ENCODE peak calls at places on chromosome 22, in ten cellular contexts. One of them, this sample, is unnamed.

GRCh38 chr22:40258463-40259046 is 80.8 kb downstream of the TNRC6B start:
- DNase-seq in uterus: no peak
- DNase-seq in sigmoid colon: no peak
- DNase-seq in naive thymus-derived CD4-positive, alpha-beta T cell: no peak
- DNase-seq in thoracic aorta: no peak
- DNase-seq in iPS DF 6.9: no peak
- DNase-seq in ovary: no peak
- DNase-seq in Caco-2: no peak
- DNase-seq in fibroblast of lung: peak; percentile 41
- DNase-seq in upper lobe of right lung: no peak
- DNase-seq in this sample: no peak

GRCh38 chr22:20566420-20567260 is 59.2 kb downstream of the MED15 start:
- DNase-seq in uterus: peak; percentile 70
- DNase-seq in sigmoid colon: peak; percentile 78
- DNase-seq in naive thymus-derived CD4-positive, alpha-beta T cell: peak; percentile 82
- DNase-seq in thoracic aorta: no peak
- DNase-seq in iPS DF 6.9: no peak
- DNase-seq in ovary: peak; percentile 68
- DNase-seq in Caco-2: no peak
- DNase-seq in fibroblast of lung: peak; percentile 85
- DNase-seq in upper lobe of right lung: peak; percentile 63
- DNase-seq in this sample: no peak

GRCh38 chr22:23204125-23204488 is 23.8 kb downstream of the BCR start:
- DNase-seq in uterus: no peak
- DNase-seq in sigmoid colon: no peak
- DNase-seq in naive thymus-derived CD4-positive, alpha-beta T cell: no peak
- DNase-seq in thoracic aorta: no peak
- DNase-seq in iPS DF 6.9: no peak
- DNase-seq in ovary: no peak
- DNase-seq in Caco-2: no peak
- DNase-seq in fibroblast of lung: no peak
- DNase-seq in upper lobe of right lung: no peak
- DNase-seq in this sample: no peak

GRCh38 chr22:19361501-19362103 is 69.9 kb downstream of the HIRA start:
- DNase-seq in uterus: no peak
- DNase-seq in sigmoid colon: no peak
- DNase-seq in naive thymus-derived CD4-positive, alpha-beta T cell: no peak
- DNase-seq in thoracic aorta: no peak
- DNase-seq in iPS DF 6.9: no peak
- DNase-seq in ovary: no peak
- DNase-seq in Caco-2: no peak
- DNase-seq in fibroblast of lung: no peak
- DNase-seq in upper lobe of right lung: no peak
- DNase-seq in this sample: no peak

GRCh38 chr22:37021710-37022482 is 2.4 kb downstream of the MPST start:
- DNase-seq in uterus: no peak
- DNase-seq in sigmoid colon: no peak
- DNase-seq in naive thymus-derived CD4-positive, alpha-beta T cell: peak; percentile 37
- DNase-seq in thoracic aorta: no peak
- DNase-seq in iPS DF 6.9: peak; percentile 58
- DNase-seq in ovary: no peak
- DNase-seq in Caco-2: peak; percentile 51
- DNase-seq in fibroblast of lung: peak; percentile 25
- DNase-seq in upper lobe of right lung: no peak
- DNase-seq in this sample: peak; percentile 68

GRCh38 chr22:23080542-23081290 is 10.4 kb downstream of the GNAZ start:
- DNase-seq in uterus: no peak
- DNase-seq in sigmoid colon: no peak
- DNase-seq in naive thymus-derived CD4-positive, alpha-beta T cell: no peak
- DNase-seq in thoracic aorta: no peak
- DNase-seq in iPS DF 6.9: no peak
- DNase-seq in ovary: no peak
- DNase-seq in Caco-2: no peak
- DNase-seq in fibroblast of lung: no peak
- DNase-seq in upper lobe of right lung: no peak
- DNase-seq in this sample: no peak

GRCh38 chr22:20024225-20025087 is 3.5 kb downstream of the TANGO2 start:
- DNase-seq in uterus: no peak
- DNase-seq in sigmoid colon: peak; percentile 54
- DNase-seq in naive thymus-derived CD4-positive, alpha-beta T cell: no peak
- DNase-seq in thoracic aorta: no peak
- DNase-seq in iPS DF 6.9: no peak
- DNase-seq in ovary: no peak
- DNase-seq in Caco-2: no peak
- DNase-seq in fibroblast of lung: no peak
- DNase-seq in upper lobe of right lung: no peak
- DNase-seq in this sample: no peak

GRCh38 chr22:40348025-40348658 is 1.8 kb downstream of the ADSL start:
- DNase-seq in uterus: no peak
- DNase-seq in sigmoid colon: no peak
- DNase-seq in naive thymus-derived CD4-positive, alpha-beta T cell: peak; percentile 68
- DNase-seq in thoracic aorta: no peak
- DNase-seq in iPS DF 6.9: no peak
- DNase-seq in ovary: no peak
- DNase-seq in Caco-2: peak; percentile 48
- DNase-seq in fibroblast of lung: peak; percentile 45
- DNase-seq in upper lobe of right lung: no peak
- DNase-seq in this sample: peak; percentile 71

GRCh38 chr22:42280836-42281235 is 10.4 kb upstream of the TCF20 start:
- DNase-seq in uterus: no peak
- DNase-seq in sigmoid colon: peak; percentile 47
- DNase-seq in naive thymus-derived CD4-positive, alpha-beta T cell: no peak
- DNase-seq in thoracic aorta: no peak
- DNase-seq in iPS DF 6.9: no peak
- DNase-seq in ovary: peak; percentile 14
- DNase-seq in Caco-2: no peak
- DNase-seq in fibroblast of lung: no peak
- DNase-seq in upper lobe of right lung: no peak
- DNase-seq in this sample: peak; percentile 32

GRCh38 chr22:41917906-41918791 is 3.3 kb upstream of the SHISA8 start:
- DNase-seq in uterus: no peak
- DNase-seq in sigmoid colon: no peak
- DNase-seq in naive thymus-derived CD4-positive, alpha-beta T cell: no peak
- DNase-seq in thoracic aorta: no peak
- DNase-seq in iPS DF 6.9: no peak
- DNase-seq in ovary: no peak
- DNase-seq in Caco-2: no peak
- DNase-seq in fibroblast of lung: peak; percentile 46
- DNase-seq in upper lobe of right lung: no peak
- DNase-seq in this sample: peak; percentile 62

GRCh38 chr22:30564766-30565118 is 9.7 kb downstream of the GAL3ST1 start:
- DNase-seq in uterus: no peak
- DNase-seq in sigmoid colon: no peak
- DNase-seq in naive thymus-derived CD4-positive, alpha-beta T cell: no peak
- DNase-seq in thoracic aorta: no peak
- DNase-seq in iPS DF 6.9: no peak
- DNase-seq in ovary: no peak
- DNase-seq in Caco-2: no peak
- DNase-seq in fibroblast of lung: no peak
- DNase-seq in upper lobe of right lung: no peak
- DNase-seq in this sample: no peak

GRCh38 chr22:38299758-38300157 is 17.5 kb downstream of the CSNK1E start:
- DNase-seq in uterus: no peak
- DNase-seq in sigmoid colon: no peak
- DNase-seq in naive thymus-derived CD4-positive, alpha-beta T cell: no peak
- DNase-seq in thoracic aorta: no peak
- DNase-seq in iPS DF 6.9: no peak
- DNase-seq in ovary: no peak
- DNase-seq in Caco-2: no peak
- DNase-seq in fibroblast of lung: no peak
- DNase-seq in upper lobe of right lung: no peak
- DNase-seq in this sample: no peak

DNA sequence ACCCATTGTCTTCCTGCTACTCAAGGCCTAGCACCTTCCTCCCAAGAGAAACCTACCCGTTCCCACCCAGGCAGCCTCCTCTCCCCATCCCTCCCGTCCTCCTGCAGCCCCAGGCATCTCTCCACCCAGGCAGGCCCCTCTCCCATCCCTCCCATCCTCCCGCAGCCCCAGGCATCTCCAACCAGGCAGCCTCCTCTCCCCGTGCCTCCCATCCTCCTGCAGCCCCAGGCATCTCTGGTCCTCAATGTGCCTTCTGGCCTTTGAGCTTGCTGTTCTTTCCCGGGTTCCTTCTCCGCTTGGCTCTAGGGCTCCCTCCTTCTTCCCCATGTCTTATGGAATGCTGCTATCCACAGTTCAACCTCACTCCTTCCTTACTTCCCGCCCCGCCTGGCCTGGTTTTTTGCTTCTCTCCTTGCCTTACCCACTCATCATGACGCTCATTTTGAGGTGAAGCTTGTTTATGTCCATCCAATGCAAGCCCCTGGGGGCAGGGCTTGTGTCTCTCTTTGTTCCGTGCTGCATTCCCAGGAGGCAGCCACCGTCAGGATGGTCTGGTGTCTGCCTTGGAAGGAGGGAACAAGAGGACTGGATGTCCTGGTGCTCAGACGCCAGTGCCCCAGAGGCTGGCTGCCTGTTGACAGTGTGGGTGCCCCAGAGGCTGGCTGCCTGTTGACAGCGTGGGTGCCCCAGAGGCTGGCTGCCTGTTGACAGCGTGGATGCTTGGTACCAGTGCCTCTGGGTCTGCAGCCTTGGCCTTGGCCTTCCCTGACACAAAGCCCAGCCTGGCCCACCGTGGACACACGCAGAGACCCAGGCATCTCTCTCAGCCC is 815.7 kb downstream of the BRD1 start:
- DNase-seq in uterus: no peak
- DNase-seq in sigmoid colon: peak; percentile 54
- DNase-seq in naive thymus-derived CD4-positive, alpha-beta T cell: no peak
- DNase-seq in thoracic aorta: no peak
- DNase-seq in iPS DF 6.9: no peak
- DNase-seq in ovary: no peak
- DNase-seq in Caco-2: no peak
- DNase-seq in fibroblast of lung: no peak
- DNase-seq in upper lobe of right lung: no peak
- DNase-seq in this sample: no peak
- H3K9me3 ChIP-seq in uterus: no peaks in the 10 kb centered on the region
- H3K9me3 ChIP-seq in sigmoid colon: no peaks in the 10 kb centered on the region
- H3K9me3 ChIP-seq in naive thymus-derived CD4-positive, alpha-beta T cell: no peaks in the 10 kb centered on the region
- H3K9me3 ChIP-seq in thoracic aorta: no peaks in the 10 kb centered on the region
- H3K9me3 ChIP-seq in iPS DF 6.9: peaks cover 47% of the 10 kb centered on the region
- H3K9me3 ChIP-seq in ovary: no peaks in the 10 kb centered on the region
- H3K9me3 ChIP-seq in Caco-2: no peaks in the 10 kb centered on the region
- H3K9me3 ChIP-seq in fibroblast of lung: no peaks in the 10 kb centered on the region
- H3K9me3 ChIP-seq in upper lobe of right lung: no peaks in the 10 kb centered on the region
- H3K9me3 ChIP-seq in this sample: no peaks in the 10 kb centered on the region

DNA sequence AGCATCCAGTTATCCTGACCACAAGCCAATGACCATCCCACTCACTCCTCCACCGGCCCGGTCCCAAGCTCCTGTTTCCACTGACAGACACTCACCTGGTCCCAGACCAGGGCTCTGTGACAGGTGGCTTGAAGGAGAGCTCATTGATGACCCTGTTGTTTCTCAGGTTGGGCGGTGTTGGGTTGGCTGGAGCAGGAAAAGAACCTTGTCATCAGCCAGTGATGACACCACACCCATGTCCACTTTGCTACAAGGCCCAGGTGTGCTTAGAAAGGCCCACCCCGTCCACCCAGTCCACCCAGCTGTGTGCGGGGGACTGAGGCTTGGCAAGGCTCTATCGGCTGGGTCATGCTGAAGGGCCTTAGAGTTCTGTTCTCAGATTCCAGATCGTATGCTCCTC is 42.9 kb downstream of the GAB4 start:
- DNase-seq in uterus: no peak
- DNase-seq in sigmoid colon: no peak
- DNase-seq in naive thymus-derived CD4-positive, alpha-beta T cell: no peak
- DNase-seq in thoracic aorta: no peak
- DNase-seq in iPS DF 6.9: no peak
- DNase-seq in ovary: no peak
- DNase-seq in Caco-2: no peak
- DNase-seq in fibroblast of lung: no peak
- DNase-seq in upper lobe of right lung: no peak
- DNase-seq in this sample: no peak
- H3K9me3 ChIP-seq in uterus: no peaks in the 10 kb centered on the region
- H3K9me3 ChIP-seq in sigmoid colon: no peaks in the 10 kb centered on the region
- H3K9me3 ChIP-seq in naive thymus-derived CD4-positive, alpha-beta T cell: no peaks in the 10 kb centered on the region
- H3K9me3 ChIP-seq in thoracic aorta: no peaks in the 10 kb centered on the region
- H3K9me3 ChIP-seq in iPS DF 6.9: no peaks in the 10 kb centered on the region
- H3K9me3 ChIP-seq in ovary: no peaks in the 10 kb centered on the region
- H3K9me3 ChIP-seq in Caco-2: no peaks in the 10 kb centered on the region
- H3K9me3 ChIP-seq in fibroblast of lung: no peaks in the 10 kb centered on the region
- H3K9me3 ChIP-seq in upper lobe of right lung: no peaks in the 10 kb centered on the region
- H3K9me3 ChIP-seq in this sample: no peaks in the 10 kb centered on the region

GRCh38 chr22:48300877-48301276 is 1526.8 kb downstream of the BRD1 start:
- DNase-seq in uterus: no peak
- DNase-seq in sigmoid colon: no peak
- DNase-seq in naive thymus-derived CD4-positive, alpha-beta T cell: no peak
- DNase-seq in thoracic aorta: no peak
- DNase-seq in iPS DF 6.9: no peak
- DNase-seq in ovary: no peak
- DNase-seq in Caco-2: no peak
- DNase-seq in fibroblast of lung: no peak
- DNase-seq in upper lobe of right lung: no peak
- DNase-seq in this sample: no peak
- H3K9me3 ChIP-seq in uterus: no peaks in the 10 kb centered on the region
- H3K9me3 ChIP-seq in sigmoid colon: no peaks in the 10 kb centered on the region
- H3K9me3 ChIP-seq in naive thymus-derived CD4-positive, alpha-beta T cell: no peaks in the 10 kb centered on the region
- H3K9me3 ChIP-seq in thoracic aorta: no peaks in the 10 kb centered on the region
- H3K9me3 ChIP-seq in iPS DF 6.9: peaks cover 35% of the 10 kb centered on the region
- H3K9me3 ChIP-seq in ovary: no peaks in the 10 kb centered on the region
- H3K9me3 ChIP-seq in Caco-2: no peaks in the 10 kb centered on the region
- H3K9me3 ChIP-seq in fibroblast of lung: no peaks in the 10 kb centered on the region
- H3K9me3 ChIP-seq in upper lobe of right lung: no peaks in the 10 kb centered on the region
- H3K9me3 ChIP-seq in this sample: no peaks in the 10 kb centered on the region

GRCh38 chr22:46328797-46329196 is 6.7 kb upstream of the TRMU start:
- DNase-seq in uterus: no peak
- DNase-seq in sigmoid colon: no peak
- DNase-seq in naive thymus-derived CD4-positive, alpha-beta T cell: no peak
- DNase-seq in thoracic aorta: no peak
- DNase-seq in iPS DF 6.9: no peak
- DNase-seq in ovary: no peak
- DNase-seq in Caco-2: no peak
- DNase-seq in fibroblast of lung: no peak
- DNase-seq in upper lobe of right lung: no peak
- DNase-seq in this sample: no peak

GRCh38 chr22:46330426-46330825 is 5.1 kb upstream of the TRMU start:
- DNase-seq in uterus: no peak
- DNase-seq in sigmoid colon: no peak
- DNase-seq in naive thymus-derived CD4-positive, alpha-beta T cell: no peak
- DNase-seq in thoracic aorta: no peak
- DNase-seq in iPS DF 6.9: no peak
- DNase-seq in ovary: no peak
- DNase-seq in Caco-2: no peak
- DNase-seq in fibroblast of lung: no peak
- DNase-seq in upper lobe of right lung: no peak
- DNase-seq in this sample: no peak

GRCh38 chr22:46329616-46330015 is 5.9 kb upstream of the TRMU start:
- DNase-seq in uterus: no peak
- DNase-seq in sigmoid colon: no peak
- DNase-seq in naive thymus-derived CD4-positive, alpha-beta T cell: no peak
- DNase-seq in thoracic aorta: no peak
- DNase-seq in iPS DF 6.9: no peak
- DNase-seq in ovary: no peak
- DNase-seq in Caco-2: no peak
- DNase-seq in fibroblast of lung: no peak
- DNase-seq in upper lobe of right lung: no peak
- DNase-seq in this sample: no peak

GRCh38 chr22:46326066-46326680 is 9.3 kb upstream of the TRMU start:
- DNase-seq in uterus: no peak
- DNase-seq in sigmoid colon: no peak
- DNase-seq in naive thymus-derived CD4-positive, alpha-beta T cell: no peak
- DNase-seq in thoracic aorta: no peak
- DNase-seq in iPS DF 6.9: no peak
- DNase-seq in ovary: no peak
- DNase-seq in Caco-2: no peak
- DNase-seq in fibroblast of lung: no peak
- DNase-seq in upper lobe of right lung: no peak
- DNase-seq in this sample: no peak

GRCh38 chr22:46328066-46328465 is 7.4 kb upstream of the TRMU start:
- DNase-seq in uterus: no peak
- DNase-seq in sigmoid colon: no peak
- DNase-seq in naive thymus-derived CD4-positive, alpha-beta T cell: no peak
- DNase-seq in thoracic aorta: no peak
- DNase-seq in iPS DF 6.9: no peak
- DNase-seq in ovary: no peak
- DNase-seq in Caco-2: no peak
- DNase-seq in fibroblast of lung: no peak
- DNase-seq in upper lobe of right lung: no peak
- DNase-seq in this sample: no peak
- H3K9me3 ChIP-seq in uterus: no peaks in the 10 kb centered on the region
- H3K9me3 ChIP-seq in sigmoid colon: no peaks in the 10 kb centered on the region
- H3K9me3 ChIP-seq in naive thymus-derived CD4-positive, alpha-beta T cell: no peaks in the 10 kb centered on the region
- H3K9me3 ChIP-seq in thoracic aorta: no peaks in the 10 kb centered on the region
- H3K9me3 ChIP-seq in iPS DF 6.9: no peaks in the 10 kb centered on the region
- H3K9me3 ChIP-seq in ovary: no peaks in the 10 kb centered on the region
- H3K9me3 ChIP-seq in Caco-2: no peaks in the 10 kb centered on the region
- H3K9me3 ChIP-seq in fibroblast of lung: no peaks in the 10 kb centered on the region
- H3K9me3 ChIP-seq in upper lobe of right lung: no peaks in the 10 kb centered on the region
- H3K9me3 ChIP-seq in this sample: no peaks in the 10 kb centered on the region